ENCODE peak calls at places on chromosomes 16 and 17, in four cellular contexts. M is stimulated activated effector memory CD8-positive, alpha-beta T cell treated with anti-CD3 and anti-CD28 coated beads, Interleukin-12 subunit alpha, Interleukin-12 subunit beta, amount 100 ng/mL, for 72 hours; U is NCI-H2107; R is sciatic nerve. B is an unnamed sample.

GRCh38 chr17:64326420-64327054 is 63.5 kb upstream of the TEX2 start:
- DNase-seq in R (peak), M (no peak), U (no peak), B (peak)

GRCh38 chr17:34499576-34499975 is 79.8 kb upstream of the TMEM132E start:
- DNase-seq in M (no peak), U (no peak), R (no peak), B (no peak)

GRCh38 chr16:22625948-22626347 is 115.3 kb downstream of the NPIPB5 start:
- DNase-seq in R (no peak), U (no peak), M (no peak), B (no peak)

GRCh38 chr16:3029499-3030127 is 5.8 kb downstream of the THOC6 start:
- DNase-seq in M (peak), U (no peak), R (no peak), B (no peak)

GRCh38 chr16:13060932-13061331 is 159.5 kb downstream of the SHISA9 start:
- DNase-seq in R (no peak), M (no peak), U (no peak), B (no peak)

GRCh38 chr16:89191033-89191900 is 9.1 kb downstream of the SLC22A31 start:
- DNase-seq in U (no peak), M (no peak), R (no peak), B (no peak)

GRCh38 chr16:82761236-82761635 is 134.5 kb downstream of the CDH13 start:
- DNase-seq in U (no peak), R (no peak), M (no peak), B (no peak)

GRCh38 chr17:58319181-58320162 is 9.1 kb downstream of the TSPOAP1 start:
- DNase-seq in R (no peak), M (no peak), U (no peak), B (no peak)

GRCh38 chr16:19175492-19176262 is 7.6 kb downstream of the SYT17 start:
- DNase-seq in M (no peak), R (no peak), U (no peak), B (no peak)

GRCh38 chr16:28086496-28087139 is 23.1 kb upstream of the GSG1L start:
- DNase-seq in R (no peak), U (no peak), M (no peak), B (no peak)